ENCODE peak calls at places on chromosome 11, in seven cellular contexts. D is GM12865, H is AG04450, N is occipital lobe, Y is G401, X is A549, Z is colonic mucosa. S is an unnamed sample.

GRCh38 chr11:124863826-124864165 is 1.4 kb upstream of the ROBO3 start:
- DNase-seq in D (no peak), H (no peak), N (no peak), Y (no peak), X (no peak), Z (no peak), S (no peak)

GRCh38 chr11:77051511-77051910 is 15.3 kb upstream of the CAPN5 start:
- DNase-seq in D (no peak), H (no peak), N (no peak), Y (no peak), X (no peak), Z (no peak), S (no peak)

GRCh38 chr11:62805991-62806441 is 776 bp upstream of the NXF1 start:
- DNase-seq in D (peak), H (no peak), N (no peak), Y (no peak), X (no peak), Z (peak), S (no peak)

GRCh38 chr11:75191330-75191717 is 40.4 kb downstream of the SLCO2B1 start:
- DNase-seq in D (no peak), H (no peak), N (no peak), Y (no peak), X (no peak), Z (no peak), S (no peak)

GRCh38 chr11:81959341-81959740 is 774.3 kb downstream of the FAM181B start:
- DNase-seq in D (no peak), H (no peak), N (no peak), Y (no peak), X (no peak), Z (no peak), S (no peak)

GRCh38 chr11:122979103-122979814 is 2.4 kb downstream of the BSX start:
- DNase-seq in D (no peak), H (no peak), N (no peak), Y (no peak), X (no peak), Z (no peak), S (no peak)

GRCh38 chr11:125451400-125452124 is 44.5 kb downstream of the FEZ1 start:
- DNase-seq in D (peak), H (no peak), N (peak), Y (peak), X (no peak), Z (peak), S (no peak)

GRCh38 chr11:62245271-62245753 is 3.3 kb downstream of the SCGB1D2 start:
- DNase-seq in D (peak), H (no peak), N (no peak), Y (no peak), X (peak), Z (peak), S (no peak)

GRCh38 chr11:129935723-129936122 is 40.3 kb upstream of the NFRKB start:
- DNase-seq in D (no peak), H (no peak), N (no peak), Y (no peak), X (no peak), Z (no peak), S (no peak)

GRCh38 chr11:76626921-76627391 is 43.6 kb downstream of the LRRC32 start:
- DNase-seq in D (peak), H (no peak), N (no peak), Y (no peak), X (no peak), Z (no peak), S (no peak)

GRCh38 chr11:60870276-60870675 is 2.9 kb downstream of the ZP1 start:
- DNase-seq in D (peak), H (no peak), N (no peak), Y (peak), X (no peak), Z (no peak), S (no peak)

GRCh38 chr11:57703341-57703740 is 8.7 kb downstream of the MED19 start:
- DNase-seq in D (no peak), H (no peak), N (no peak), Y (no peak), X (no peak), Z (no peak), S (no peak)

GRCh38 chr11:105368711-105369110 is 229.1 kb upstream of the CARD18 start:
- DNase-seq in D (no peak), H (no peak), N (no peak), Y (no peak), X (no peak), Z (no peak), S (no peak)

GRCh38 chr11:7512525-7513209 is 1.1 kb upstream of the PPFIBP2 start:
- DNase-seq in D (peak), H (no peak), N (no peak), Y (no peak), X (no peak), Z (peak), S (no peak)

GRCh38 chr11:2809854-2810253 is 75.7 kb downstream of the CDKN1C start:
- DNase-seq in D (no peak), H (no peak), N (no peak), Y (no peak), X (no peak), Z (no peak), S (no peak)

GRCh38 chr11:46009647-46010046 is 87.2 kb downstream of the LARGE2 start:
- DNase-seq in D (no peak), H (no peak), N (no peak), Y (no peak), X (no peak), Z (no peak), S (no peak)